ENCODE peak calls at places on chromosomes 5 and 9, in six cellular contexts. B is AG09309, C is left ventricle myocardium inferior, N is psoas muscle, H is cardiac fibroblast, L is fibroblast of lung. J is an unnamed sample.

GRCh38 chr9:129052592-129052991 is 16.2 kb downstream of the MIGA2 start:
- DNase-seq in L (no peak), B (no peak), N (peak; percentile 84), H (no peak), C (peak; percentile 86), J (no peak)

GRCh38 chr9:95193480-95193879 is 124.0 kb downstream of the FANCC start:
- DNase-seq in B (no peak), L (no peak), C (no peak), H (no peak), N (no peak), J (no peak)

GRCh38 chr5:96605144-96605543 is 57.0 kb upstream of the CAST start:
- DNase-seq in L (no peak), H (no peak), C (no peak), N (no peak), B (no peak), J (no peak)

GRCh38 chr5:116440329-116440895 is 134.2 kb downstream of the SEMA6A start:
- DNase-seq in L (no peak), H (no peak), B (no peak), N (no peak), C (no peak), J (no peak)

GRCh38 chr5:179768326-179769085 is 25.3 kb upstream of the LTC4S start:
- DNase-seq in C (no peak), H (no peak), N (no peak), L (peak; percentile 25), B (no peak), J (no peak)

GRCh38 chr5:30040483-30041116 is 1152.9 kb upstream of the CDH6 start:
- DNase-seq in L (peak; percentile 42), N (no peak), C (no peak), H (peak; percentile 75), B (no peak), J (peak; percentile 78)

GRCh38 chr9:120715331-120715924 is 1.2 kb upstream of the MEGF9 start:
- DNase-seq in H (peak; percentile 59), C (peak; percentile 37), N (peak; percentile 81), L (peak; percentile 74), B (no peak), J (peak; percentile 82)

GRCh38 chr9:12906646-12907045 is 131.8 kb downstream of the LURAP1L start:
- DNase-seq in L (no peak), H (no peak), B (no peak), C (no peak), N (no peak), J (no peak)

GRCh38 chr9:70205366-70206020 is 53.3 kb upstream of the SMC5 start:
- DNase-seq in B (no peak), C (no peak), L (no peak), H (no peak), N (no peak), J (no peak)

GRCh38 chr9:113269355-113269754 is 6.0 kb downstream of the CDC26 start:
- DNase-seq in N (no peak), B (no peak), L (no peak), H (no peak), C (no peak), J (no peak)

GRCh38 chr9:21522348-21522747 is 40.2 kb upstream of the IFNE start:
- DNase-seq in C (no peak), H (no peak), L (no peak), N (no peak), B (no peak), J (no peak)

GRCh38 chr9:21519855-21520434 is 37.8 kb upstream of the IFNE start:
- DNase-seq in N (no peak), C (no peak), B (no peak), H (no peak), L (no peak), J (no peak)

GRCh38 chr9:21521448-21521847 is 39.3 kb upstream of the IFNE start:
- DNase-seq in L (no peak), H (no peak), B (no peak), C (no peak), N (no peak), J (no peak)

GRCh38 chr9:21523021-21524014 is 41.2 kb upstream of the IFNE start:
- DNase-seq in B (no peak), L (no peak), C (no peak), N (no peak), H (no peak), J (peak; percentile 50)

GRCh38 chr9:21520501-21521228 is 38.6 kb upstream of the IFNE start:
- DNase-seq in C (no peak), L (no peak), H (no peak), B (no peak), N (no peak), J (no peak)
- TF ChIP-seq CTCF in C (no peak), L (no peak), H (no peak), B (no peak), N (no peak), J (no peak)

GRCh38 chr9:106286249-106286648 is 576.7 kb upstream of the ZNF462 start:
- DNase-seq in C (no peak), N (no peak), L (peak; percentile 20), B (no peak), H (no peak), J (no peak)
- TF ChIP-seq CTCF in C (peak; percentile 16), N (no peak), L (no peak), B (no peak), H (no peak), J (no peak)

DNA sequence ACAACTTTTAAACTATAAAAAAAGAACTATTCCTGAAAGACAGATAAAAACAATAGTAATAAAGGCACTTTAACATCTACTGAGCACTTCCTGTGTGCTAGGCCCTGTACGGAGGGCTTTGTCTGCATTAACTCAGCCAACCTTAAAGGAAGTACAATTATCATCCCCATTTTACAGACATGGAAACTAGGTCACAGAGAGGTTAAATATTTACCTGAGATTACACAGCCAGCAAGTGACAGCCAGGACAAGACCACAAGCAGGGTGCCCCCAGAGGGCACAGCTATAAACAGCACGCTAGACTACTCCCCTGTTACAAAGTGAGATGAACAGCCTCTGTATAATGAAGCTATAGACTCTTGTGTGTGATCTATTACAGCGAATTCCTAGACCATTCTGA is 25.5 kb downstream of the DDX31 start:
- DNase-seq in L (no peak), B (no peak), C (no peak), H (no peak), N (no peak), J (no peak)
- TF ChIP-seq CTCF in L (no peak), B (no peak), C (no peak), H (no peak), N (no peak), J (peak; percentile 7)

GRCh38 chr9:137280478-137281344 is 3.2 kb downstream of the TOR4A start:
- DNase-seq in C (no peak), N (no peak), B (no peak), L (no peak), H (no peak), J (no peak)
- TF ChIP-seq CTCF in C (peak; percentile 70), N (peak; percentile 30), B (no peak), L (peak; percentile 25), H (peak; percentile 11), J (peak; percentile 35)

GRCh38 chr9:136441681-136442245 is 2.1 kb upstream of the INPP5E start:
- DNase-seq in N (no peak), L (no peak), H (no peak), B (no peak), C (no peak), J (no peak)
- TF ChIP-seq CTCF in N (no peak), L (no peak), H (no peak), B (no peak), C (no peak), J (no peak)

DNA sequence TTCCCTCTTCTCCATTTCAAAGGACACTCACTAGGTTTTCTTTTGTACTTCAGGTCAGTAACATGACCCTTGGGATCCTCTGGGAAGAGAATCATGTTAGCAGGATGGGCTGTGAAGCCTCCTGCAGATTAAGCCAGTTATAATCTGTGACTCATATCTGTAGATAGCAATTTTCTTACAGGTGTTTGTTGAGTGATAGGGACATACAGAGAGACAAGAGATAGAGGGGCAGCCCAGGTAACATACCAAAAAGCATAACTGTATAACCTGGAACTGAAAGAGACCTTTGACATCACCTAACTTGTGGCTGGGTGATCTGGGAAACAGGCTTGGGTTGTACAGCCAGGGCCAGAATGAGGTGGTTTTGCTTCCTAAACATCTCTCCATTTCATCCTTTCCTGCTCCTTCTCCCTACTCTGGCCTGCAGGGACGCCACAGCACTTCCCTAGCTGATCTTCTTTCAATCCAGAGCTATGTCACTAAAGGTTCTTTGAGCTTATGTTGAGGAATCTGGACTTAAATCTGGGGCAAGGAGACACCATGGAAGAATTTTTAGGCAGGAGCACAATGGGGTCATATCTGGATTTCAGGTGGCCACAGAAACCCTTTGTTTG is 21.0 kb upstream of the PPARGC1B start:
- DNase-seq in B (no peak), L (no peak), N (no peak), C (no peak), H (no peak), J (no peak)
- TF ChIP-seq CTCF in B (no peak), L (no peak), N (no peak), C (no peak), H (no peak), J (no peak)

DNA sequence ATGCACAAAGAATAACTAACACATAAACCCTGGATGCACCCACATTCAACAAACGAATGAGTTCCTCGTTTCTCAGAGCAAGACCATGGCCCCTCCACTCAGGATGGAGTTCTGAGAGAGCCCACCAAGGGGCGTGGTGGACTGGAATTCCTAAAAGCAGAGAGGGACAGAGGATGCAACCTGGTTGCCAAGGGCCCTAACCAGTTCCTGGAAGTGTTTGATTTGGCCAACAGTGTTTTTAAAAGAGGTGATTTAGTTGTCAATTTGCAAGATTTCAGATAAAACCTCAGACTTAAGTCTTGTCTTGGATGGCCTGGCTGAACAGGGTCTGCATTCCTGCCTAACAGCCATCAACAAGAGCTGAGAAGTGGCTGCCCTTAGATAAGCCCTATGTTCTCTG is 34.4 kb downstream of the GLRA1 start:
- DNase-seq in C (no peak), L (no peak), H (no peak), N (no peak), B (no peak), J (no peak)
- TF ChIP-seq CTCF in C (no peak), L (no peak), H (no peak), N (no peak), B (no peak), J (no peak)

DNA sequence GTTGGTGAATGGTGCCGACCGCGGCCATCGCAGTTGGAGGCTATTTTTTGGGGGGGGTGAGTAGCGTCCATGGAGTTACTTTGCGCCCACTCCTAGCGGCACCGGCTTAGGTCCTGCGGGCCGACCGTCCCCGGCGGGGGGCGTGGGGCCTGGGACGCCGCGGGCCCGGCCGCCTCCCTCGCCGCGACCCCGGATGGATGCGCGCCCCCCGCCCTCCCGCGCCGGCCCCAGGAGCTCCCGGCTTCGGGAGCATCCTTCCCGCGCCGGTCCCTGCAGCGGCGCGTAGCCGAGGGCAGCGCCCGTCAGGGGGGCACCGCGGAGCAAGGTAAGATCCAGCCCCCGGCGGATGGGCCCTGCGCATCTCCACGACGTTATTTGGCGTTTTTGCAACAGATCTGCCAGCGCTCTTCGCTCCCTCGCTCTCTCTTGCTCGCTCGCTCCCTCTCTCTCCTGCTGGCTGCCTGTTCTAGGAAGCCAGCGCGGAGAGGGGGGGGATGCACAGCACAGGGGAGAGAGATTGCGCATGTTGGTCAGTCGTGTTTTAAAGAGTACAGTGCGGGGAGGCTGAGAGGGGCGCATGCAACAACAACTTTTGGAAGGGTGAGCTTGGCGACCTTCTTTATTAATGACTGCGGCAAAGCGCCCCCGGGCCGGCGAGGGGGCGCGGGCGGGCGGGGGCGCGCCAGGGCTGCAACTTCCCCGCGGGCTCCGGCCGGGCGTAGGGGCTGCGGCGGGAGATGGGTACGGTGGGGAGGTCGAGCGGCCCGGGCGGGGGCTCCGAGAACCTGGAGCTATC is 415 bp downstream of the JADE2 start:
- DNase-seq in H (peak; percentile 79), N (peak; percentile 88), L (peak; percentile 86), C (peak; percentile 76), B (no peak), J (peak; percentile 82)
- TF ChIP-seq CTCF in H (no peak), N (no peak), L (no peak), C (no peak), B (peak; percentile 7), J (peak; percentile 21)

J was measured in fibroblast of the aortic adventitia.